ENCODE peak calls at places on chromosome 2, in seven cellular contexts. Q is CD8-positive, alpha-beta T cell; F is transverse colon; V is endodermal cell; M is CD4-positive, alpha-beta T cell; I is HFFc6; C is colonic mucosa. L is an unnamed sample.

GRCh38 chr2:76793647-76794334 is 728.4 kb downstream of the LRRTM4 start:
- DNase-seq in V (no peak), I (no peak), Q (no peak), C (no peak), M (no peak), F (no peak), L (no peak)

GRCh38 chr2:1051075-1051474 is 100.4 kb downstream of the SNTG2 start:
- DNase-seq in M (no peak), C (no peak), Q (no peak), I (no peak), F (no peak), V (no peak), L (no peak)

GRCh38 chr2:127820080-127820668 is 9.2 kb upstream of the WDR33 start:
- DNase-seq in I (no peak), M (no peak), Q (no peak), V (peak; percentile 55), C (no peak), F (no peak), L (no peak)

GRCh38 chr2:172972005-172972619 is 103.5 kb upstream of the MAP3K20 start:
- DNase-seq in F (peak; percentile 47), M (no peak), I (peak; percentile 41), Q (peak; percentile 15), V (peak; percentile 86), C (peak; percentile 62), L (no peak)

GRCh38 chr2:317501-318424 is 29.9 kb upstream of the ALKAL2 start:
- DNase-seq in I (no peak), Q (no peak), M (no peak), V (peak; percentile 71), C (no peak), F (no peak), L (no peak)

GRCh38 chr2:216739035-216739434 is 43.7 kb upstream of the IGFBP5 start:
- DNase-seq in I (no peak), M (no peak), F (no peak), V (no peak), Q (no peak), C (no peak), L (no peak)

GRCh38 chr2:182784777-182785176 is 68.7 kb downstream of the DNAJC10 start:
- DNase-seq in M (no peak), F (no peak), I (peak; percentile 50), V (no peak), C (no peak), Q (no peak), L (no peak)

GRCh38 chr2:8656160-8656641 is 25.7 kb upstream of the ID2 start:
- DNase-seq in M (no peak), F (no peak), Q (no peak), I (peak; percentile 78), V (no peak), C (no peak), L (no peak)

DNA sequence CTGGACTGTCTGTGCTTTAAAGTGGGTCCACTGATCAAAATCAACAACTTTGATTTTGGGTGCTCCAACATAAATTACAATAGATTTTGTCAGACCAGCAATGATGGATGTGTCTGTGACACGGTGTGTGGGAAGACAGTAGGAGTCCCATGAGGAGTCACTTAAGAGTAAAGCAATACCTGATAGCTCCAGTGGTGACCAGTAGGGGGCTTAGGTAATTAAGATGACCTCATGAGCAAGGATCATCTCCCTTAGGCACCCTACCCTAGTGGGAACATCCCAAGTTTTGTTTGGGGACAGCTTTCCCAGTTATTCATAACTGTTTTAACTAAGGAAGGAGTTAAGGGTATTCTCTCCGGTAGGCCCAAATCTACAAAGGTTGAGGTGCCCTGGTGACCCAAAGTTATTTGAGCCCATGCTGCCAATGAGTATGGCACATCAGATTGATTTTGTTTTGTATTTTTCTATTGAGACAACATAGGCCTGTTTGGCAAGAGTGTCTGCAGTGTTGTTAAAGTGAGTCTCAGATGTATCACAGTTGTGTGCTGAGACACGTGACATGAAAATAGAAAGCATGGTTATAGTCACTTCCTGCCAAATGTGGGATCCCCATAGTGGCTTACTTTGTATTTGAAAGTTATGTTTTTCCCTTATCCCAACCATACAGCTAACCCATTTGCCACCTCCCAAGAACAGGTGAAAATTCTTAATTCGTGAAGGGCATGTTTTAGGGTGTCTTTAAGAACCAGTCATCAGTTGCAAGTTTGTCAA is 1337.6 kb upstream of the SLC39A10 start:
- DNase-seq in I (no peak), V (peak; percentile 68), M (no peak), C (no peak), F (no peak), Q (no peak), L (no peak)
- TF ChIP-seq CTCF in I (no peak), V (peak; percentile 76), M (no peak), C (no peak), F (no peak), Q (no peak), L (no peak)

DNA sequence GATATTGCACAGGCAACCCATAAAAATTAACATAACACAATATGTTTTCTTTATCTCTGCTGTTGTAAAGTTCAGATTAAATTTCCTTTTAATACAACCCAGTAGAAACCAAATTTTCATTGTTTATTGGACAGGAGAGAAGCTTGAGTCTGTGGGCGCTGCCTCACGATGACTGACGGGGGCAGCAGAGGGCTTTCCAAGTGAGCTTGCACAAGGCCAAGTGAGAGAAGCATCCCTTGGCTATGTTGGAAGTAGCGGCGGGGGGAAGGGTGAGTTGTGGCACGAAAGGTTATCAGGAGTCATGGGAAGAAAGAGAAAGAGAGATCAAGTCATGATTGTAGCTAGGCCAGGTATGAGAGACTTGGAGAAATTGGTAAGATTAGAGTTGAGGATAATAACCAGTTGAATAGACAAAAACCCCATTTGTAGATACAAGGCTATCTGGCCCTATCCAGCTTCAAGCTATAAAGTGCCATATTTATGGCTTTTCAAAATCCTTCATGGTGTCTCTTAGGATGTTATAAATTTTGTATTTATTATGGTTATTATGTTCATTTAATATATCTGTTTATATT is 413.7 kb upstream of the FAM98A start:
- DNase-seq in M (no peak), V (peak; percentile 95), F (peak; percentile 44), I (peak; percentile 17), C (peak; percentile 34), Q (no peak), L (no peak)
- TF ChIP-seq CTCF in M (no peak), V (peak; percentile 97), F (peak; percentile 42), I (peak; percentile 49), C (no peak), Q (no peak), L (no peak)

GRCh38 chr2:157178865-157179264 is 78.6 kb upstream of the GALNT5 start:
- DNase-seq in C (no peak), I (no peak), Q (no peak), F (no peak), V (no peak), M (no peak), L (no peak)
- TF ChIP-seq CTCF in C (no peak), I (peak; percentile 70), Q (no peak), F (no peak), V (peak; percentile 68), M (no peak), L (no peak)

GRCh38 chr2:231692847-231693246 is 15.5 kb upstream of the PTMA start:
- DNase-seq in Q (no peak), I (no peak), C (peak; percentile 76), M (no peak), F (peak; percentile 79), V (peak; percentile 44), L (no peak)
- TF ChIP-seq CTCF in Q (no peak), I (no peak), C (peak; percentile 41), M (no peak), F (peak; percentile 73), V (peak; percentile 14), L (no peak)

GRCh38 chr2:181570833-181571661 is 85.9 kb downstream of the CERKL start:
- DNase-seq in M (no peak), F (no peak), I (no peak), Q (no peak), V (no peak), C (no peak), L (no peak)
- TF ChIP-seq CTCF in M (peak; percentile 34), F (no peak), I (peak; percentile 73), Q (no peak), V (peak; percentile 44), C (no peak), L (no peak)

GRCh38 chr2:26186371-26186770 is 13.5 kb downstream of the GAREM2 start:
- DNase-seq in V (no peak), M (no peak), F (no peak), I (no peak), C (no peak), Q (no peak), L (no peak)

GRCh38 chr2:26184086-26184485 is 11.2 kb downstream of the GAREM2 start:
- DNase-seq in V (peak; percentile 73), C (no peak), M (no peak), I (no peak), F (no peak), Q (no peak), L (peak; percentile 55)

GRCh38 chr2:26185954-26186353 is 13.1 kb downstream of the GAREM2 start:
- DNase-seq in M (no peak), Q (no peak), V (no peak), C (no peak), I (no peak), F (peak; percentile 32), L (no peak)

GRCh38 chr2:26185304-26185928 is 12.5 kb downstream of the GAREM2 start:
- DNase-seq in Q (no peak), V (peak; percentile 83), M (no peak), F (no peak), C (no peak), I (no peak), L (no peak)

DNA sequence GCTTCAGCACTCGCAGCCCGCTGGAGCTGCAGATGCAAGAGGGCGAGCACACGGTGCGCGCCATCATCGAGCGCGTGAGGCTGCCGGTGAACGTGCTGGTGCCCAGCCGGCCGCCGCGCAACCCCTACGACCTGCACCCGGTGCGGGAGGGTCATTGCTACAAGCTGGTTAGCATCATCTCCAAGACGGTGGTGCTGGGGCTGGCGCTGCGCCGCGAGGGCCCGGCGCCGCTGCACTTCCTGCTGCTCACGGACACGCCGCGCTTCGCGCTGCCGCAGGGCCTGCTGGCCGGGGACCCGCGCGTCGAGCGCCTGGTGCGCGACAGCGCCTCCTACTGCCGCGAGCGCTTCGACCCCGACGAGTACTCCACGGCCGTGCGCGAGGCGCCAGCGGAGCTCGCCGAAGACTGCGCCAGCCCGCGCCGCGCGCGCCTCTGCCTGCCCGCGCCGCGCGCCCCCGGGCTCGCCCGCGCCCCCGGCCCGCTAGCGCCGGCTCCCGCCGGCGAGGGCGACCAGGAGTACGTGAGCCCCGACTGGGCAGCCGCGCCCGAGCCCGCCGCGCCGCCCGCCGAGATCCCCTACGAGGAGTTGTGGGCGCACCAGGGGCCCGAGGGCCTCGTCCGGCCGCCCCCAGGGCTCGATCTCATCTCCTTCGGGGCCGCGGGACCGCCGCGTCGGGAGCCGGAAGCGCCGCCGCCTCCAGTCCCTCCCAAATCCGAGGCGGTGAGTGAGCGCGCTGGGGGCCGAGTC is 11.8 kb downstream of the GAREM2 start:
- DNase-seq in Q (peak; percentile 77), M (peak; percentile 86), I (no peak), V (peak; percentile 92), F (peak; percentile 88), C (peak; percentile 87), L (peak; percentile 91)
- TF ChIP-seq CTCF in Q (peak; percentile 70), M (peak; percentile 59), I (no peak), V (peak; percentile 77), F (peak; percentile 56), C (peak; percentile 46), L (peak; percentile 70)